ENCODE peak calls at places on chromosomes 2 and 18, in seven cellular contexts. S is T-cell; G is Caki2; X is stimulated activated CD8-positive, alpha-beta memory T cell treated with anti-CD3 and anti-CD28 coated beads, Interleukin-12 subunit alpha, Interleukin-12 subunit beta, amount 100 ng/mL, for 4 hours; A is GM23248; Z is stimulated activated CD4-positive, alpha-beta T cell treated with anti-CD3 and anti-CD28 coated beads, Interleukin-12 subunit alpha, Interleukin-12 subunit beta, amount 100 ng/mL, for 48 hours; L is NCI-H2029 treated with DMSO at 0.1 percent for 48 hours. D is an unnamed sample.

GRCh38 chr2:42566837-42567251 is 1.6 kb upstream of the MTA3 start:
- DNase-seq in X (no peak), G (no peak), A (peak), S (no peak), L (no peak), Z (no peak), D (no peak)

GRCh38 chr18:26708814-26709717 is 156.4 kb downstream of the AQP4 start:
- DNase-seq in A (no peak), Z (no peak), L (no peak), X (no peak), G (no peak), S (no peak), D (no peak)

GRCh38 chr2:226995625-226996041 is 159.8 kb downstream of the RHBDD1 start:
- DNase-seq in S (no peak), G (peak), X (no peak), A (peak), Z (peak), L (peak), D (no peak)

GRCh38 chr2:173326806-173327205 is 27.9 kb upstream of the CDCA7 start:
- DNase-seq in G (no peak), A (peak), S (no peak), L (no peak), Z (no peak), X (no peak), D (no peak)

GRCh38 chr18:1015777-1016176 is 111.1 kb downstream of the ADCYAP1 start:
- DNase-seq in A (no peak), Z (no peak), G (no peak), X (no peak), L (no peak), S (no peak), D (no peak)

GRCh38 chr2:40256649-40257048 is 195.2 kb downstream of the SLC8A1 start:
- DNase-seq in X (no peak), Z (no peak), G (no peak), S (no peak), L (no peak), A (peak), D (no peak)

GRCh38 chr18:43303376-43303775 is 26.1 kb upstream of the SYT4 start:
- DNase-seq in Z (no peak), X (no peak), G (no peak), S (no peak), L (no peak), A (no peak), D (no peak)

GRCh38 chr2:240925191-240925575 is 19.0 kb downstream of the CROCC2 start:
- DNase-seq in G (no peak), X (no peak), Z (no peak), A (no peak), S (no peak), L (no peak), D (peak)

GRCh38 chr18:2997846-2998599 is 14.9 kb downstream of the LPIN2 start:
- DNase-seq in S (no peak), A (no peak), G (no peak), Z (no peak), X (no peak), L (no peak), D (no peak)

GRCh38 chr2:109381327-109381820 is 232.4 kb downstream of the SEPTIN10 start:
- DNase-seq in Z (no peak), S (no peak), X (no peak), L (no peak), G (no peak), A (no peak), D (no peak)